ENCODE peak calls at places on chromosome 13, in ten cellular contexts. P, I, C, E, V, T, D, U, Z and Q are unnamed samples.

GRCh38 chr13:47112205-47112896 is 215.5 kb upstream of the HTR2A start:
- DNase-seq in P (no peak), I (no peak), C (no peak), E (no peak), V (no peak), T (no peak), D (no peak), U (no peak), Z (no peak), Q (no peak)

GRCh38 chr13:21399741-21400140 is 59.4 kb downstream of the ZDHHC20 start:
- DNase-seq in P (no peak), I (no peak), C (no peak), E (peak; percentile 57), V (no peak), T (no peak), D (peak; percentile 18), U (no peak), Z (no peak), Q (no peak)

GRCh38 chr13:20424559-20424852 is 101.2 kb downstream of the CRYL1 start:
- DNase-seq in P (no peak), I (no peak), C (no peak), E (no peak), V (no peak), T (no peak), D (no peak), U (no peak), Z (no peak), Q (no peak)

GRCh38 chr13:45105895-45106294 is 14.4 kb upstream of the GTF2F2 start:
- DNase-seq in P (no peak), I (no peak), C (no peak), E (no peak), V (no peak), T (no peak), D (peak; percentile 94), U (no peak), Z (no peak), Q (no peak)

GRCh38 chr13:73450583-73450982 is 391.8 kb downstream of the KLF5 start:
- DNase-seq in P (no peak), I (no peak), C (no peak), E (no peak), V (no peak), T (no peak), D (peak; percentile 1), U (no peak), Z (no peak), Q (no peak)

GRCh38 chr13:53201454-53202225 is 173.0 kb downstream of the OLFM4 start:
- DNase-seq in P (no peak), I (peak; percentile 42), C (no peak), E (no peak), V (peak; percentile 21), T (no peak), D (no peak), U (no peak), Z (peak; percentile 86), Q (peak; percentile 75)

GRCh38 chr13:52371736-52372247 is 34.2 kb downstream of the THSD1 start:
- DNase-seq in P (no peak), I (no peak), C (no peak), E (peak; percentile 32), V (no peak), T (no peak), D (peak; percentile 63), U (no peak), Z (no peak), Q (no peak)

GRCh38 chr13:104553156-104553555 is 1486.9 kb upstream of the SLC10A2 start:
- DNase-seq in P (no peak), I (no peak), C (no peak), E (no peak), V (no peak), T (no peak), D (peak; percentile 1), U (no peak), Z (no peak), Q (no peak)

GRCh38 chr13:76161143-76161542 is 525.0 kb downstream of the LMO7 start:
- DNase-seq in P (no peak), I (no peak), C (peak; percentile 18), E (no peak), V (peak; percentile 34), T (no peak), D (peak; percentile 17), U (no peak), Z (no peak), Q (no peak)

GRCh38 chr13:74770361-74770760 is 636.2 kb upstream of the KLF12 start:
- DNase-seq in P (no peak), I (no peak), C (no peak), E (no peak), V (no peak), T (no peak), D (peak; percentile 94), U (no peak), Z (no peak), Q (no peak)

GRCh38 chr13:99277629-99278028 is 19.4 kb upstream of the GPR18 start:
- DNase-seq in P (no peak), I (no peak), C (no peak), E (peak; percentile 83), V (no peak), T (no peak), D (no peak), U (no peak), Z (no peak), Q (no peak)

GRCh38 chr13:33678906-33679657 is 138.9 kb upstream of the RFC3 start:
- DNase-seq in P (peak; percentile 15), I (peak; percentile 94), C (no peak), E (no peak), V (peak; percentile 57), T (peak; percentile 57), D (peak; percentile 1), U (peak; percentile 38), Z (no peak), Q (no peak)
- TF ChIP-seq POLR2A in P (no peak), I (peak; percentile 58), C (no peak), E (no peak), V (no peak), T (no peak), D (no peak), U (no peak), Z (no peak), Q (no peak)

DNA sequence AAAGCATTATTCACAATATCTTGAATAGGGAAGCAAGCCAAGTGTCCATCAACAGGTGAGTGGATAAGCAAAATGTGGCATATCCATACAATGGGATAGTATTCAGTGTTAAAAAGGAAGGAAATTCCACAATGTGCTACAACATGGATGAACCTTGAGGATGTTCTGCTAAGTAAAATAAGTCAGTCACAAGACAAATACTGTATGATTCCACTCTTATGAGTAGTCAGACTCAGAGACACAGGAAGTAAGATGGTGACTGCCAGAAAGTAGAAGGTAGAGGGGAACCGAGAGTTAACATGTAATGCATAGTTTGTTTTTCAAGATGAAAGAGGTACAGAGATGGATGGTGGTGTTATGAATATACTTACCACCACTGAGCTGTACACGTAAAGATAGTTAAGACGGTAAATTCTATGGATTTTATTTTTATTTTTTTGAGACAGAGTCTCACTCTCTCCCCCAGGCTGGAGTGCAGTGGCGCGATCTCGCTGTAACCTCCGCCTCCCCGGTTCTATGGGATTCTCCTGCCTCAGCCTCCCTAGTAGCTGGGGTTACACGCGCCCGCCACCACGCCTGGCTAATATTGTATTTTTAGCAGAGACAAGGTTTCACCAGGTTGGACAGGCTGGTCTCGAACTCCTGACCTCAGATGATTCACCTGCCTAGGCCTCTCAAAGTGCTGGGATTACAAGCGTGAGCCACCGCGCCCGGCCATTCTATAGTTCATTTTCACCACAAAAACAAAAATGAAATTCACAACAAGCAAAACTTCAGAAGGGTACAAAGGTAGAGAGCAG is 1.0 kb upstream of the CHAMP1 start:
- DNase-seq in P (no peak), I (no peak), C (peak; percentile 18), E (peak; percentile 46), V (no peak), T (no peak), D (peak; percentile 51), U (no peak), Z (no peak), Q (no peak)
- TF ChIP-seq POLR2A in P (no peak), I (no peak), C (no peak), E (no peak), V (no peak), T (no peak), D (no peak), U (no peak), Z (no peak), Q (no peak)

GRCh38 chr13:110521946-110522345 is 39.6 kb downstream of the RAB20 start:
- DNase-seq in P (no peak), I (peak; percentile 60), C (no peak), E (peak; percentile 99), V (no peak), T (no peak), D (no peak), U (no peak), Z (no peak), Q (no peak)

GRCh38 chr13:110523838-110524237 is 37.7 kb downstream of the RAB20 start:
- DNase-seq in P (no peak), I (no peak), C (no peak), E (no peak), V (no peak), T (no peak), D (no peak), U (no peak), Z (peak; percentile 40), Q (no peak)

GRCh38 chr13:110523180-110523579 is 38.3 kb downstream of the RAB20 start:
- DNase-seq in P (no peak), I (no peak), C (no peak), E (peak; percentile 44), V (no peak), T (no peak), D (no peak), U (no peak), Z (peak; percentile 43), Q (no peak)

GRCh38 chr13:110525328-110526319 is 35.9 kb downstream of the RAB20 start:
- DNase-seq in P (no peak), I (peak; percentile 61), C (peak; percentile 46), E (no peak), V (peak; percentile 80), T (no peak), D (no peak), U (no peak), Z (peak; percentile 54), Q (no peak)

DNA sequence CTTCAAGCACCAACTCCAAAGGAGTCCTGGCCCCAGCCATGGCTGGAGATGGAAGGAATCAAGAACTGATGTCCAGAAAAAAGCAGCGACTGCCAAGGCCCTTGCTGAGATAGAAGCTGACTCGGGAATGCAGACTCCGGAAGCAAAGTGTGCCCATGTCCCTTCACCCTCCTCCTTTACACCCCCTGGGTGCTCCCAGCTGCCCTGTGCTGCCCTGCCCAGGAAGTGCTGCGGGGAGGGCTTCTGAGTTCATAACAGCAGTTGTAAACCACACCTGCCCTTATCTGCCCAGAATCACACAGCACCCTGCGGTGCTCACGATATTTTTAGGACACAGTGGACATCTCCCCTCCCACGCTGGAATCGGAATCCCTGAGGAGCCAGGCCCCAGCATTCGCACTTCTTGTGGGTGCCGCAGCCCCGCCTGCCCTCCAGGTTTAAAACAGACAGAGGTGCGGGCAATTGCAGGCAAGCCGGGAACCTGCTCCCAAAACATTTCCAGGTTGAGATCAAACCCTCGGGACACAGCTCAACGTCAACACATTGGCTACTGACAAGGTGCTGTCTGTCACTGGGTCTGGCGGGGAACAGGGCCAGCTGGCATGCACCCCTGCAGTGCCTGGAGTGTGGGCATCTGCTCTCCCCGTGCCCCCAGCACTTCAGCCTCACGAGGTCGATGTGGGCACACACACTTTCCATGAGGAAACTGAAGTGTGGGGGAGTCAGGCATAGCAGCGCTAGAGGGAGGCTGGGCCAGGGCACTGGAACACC is 36.9 kb downstream of the RAB20 start:
- DNase-seq in P (no peak), I (peak; percentile 94), C (peak; percentile 58), E (peak; percentile 87), V (peak; percentile 93), T (no peak), D (no peak), U (no peak), Z (peak; percentile 66), Q (no peak)
- TF ChIP-seq POLR2A in P (no peak), I (peak; percentile 47), C (peak; percentile 14), E (no peak), V (no peak), T (no peak), D (no peak), U (no peak), Z (no peak), Q (no peak)

GRCh38 chr13:110183925-110184324 is 123.0 kb downstream of the COL4A1 start:
- DNase-seq in P (no peak), I (no peak), C (no peak), E (no peak), V (no peak), T (no peak), D (peak; percentile 11), U (no peak), Z (no peak), Q (no peak)
- TF ChIP-seq POLR2A in P (no peak), I (no peak), C (no peak), E (no peak), V (no peak), T (no peak), D (no peak), U (no peak), Z (no peak), Q (no peak)